ENCODE peak calls at places on chromosome 1, in five cellular contexts. L is MM.1S, W is IMR-90, M is fibroblast of lung, V is GM12878. P is an unnamed sample.

GRCh38 chr1:155931332-155932038 is 2.7 kb downstream of the KHDC4 start:
- DNase-seq in V (no peak), W (no peak), L (peak; percentile 52), M (peak; percentile 55), P (no peak)

GRCh38 chr1:239262538-239262937 is 123.8 kb upstream of the CHRM3 start:
- DNase-seq in W (no peak), L (no peak), V (no peak), M (no peak), P (no peak)

GRCh38 chr1:65792671-65793358 is at the start of gene PDE4B:
- DNase-seq in L (no peak), V (no peak), W (peak; percentile 40), M (peak; percentile 41), P (no peak)

GRCh38 chr1:29736582-29737188 is 500.4 kb downstream of the PTPRU start:
- DNase-seq in W (peak; percentile 60), M (peak; percentile 53), L (peak; percentile 31), V (no peak), P (peak; percentile 46)

GRCh38 chr1:21378705-21379494 is 61.0 kb upstream of the NBPF3 start:
- DNase-seq in L (no peak), W (no peak), M (peak; percentile 14), V (no peak), P (no peak)

GRCh38 chr1:20932437-20932977 is 145.4 kb upstream of the HP1BP3 start:
- DNase-seq in L (no peak), V (peak; percentile 27), M (no peak), W (no peak), P (no peak)

GRCh38 chr1:53069663-53070327 is 7.8 kb downstream of the PODN start:
- DNase-seq in M (no peak), V (no peak), W (no peak), L (no peak), P (no peak)

GRCh38 chr1:197577580-197577979 is 197.7 kb downstream of the DENND1B start:
- DNase-seq in L (no peak), M (peak; percentile 61), V (no peak), W (peak; percentile 70), P (no peak)

GRCh38 chr1:1616045-1616821 is 933 bp downstream of the MIB2 start:
- DNase-seq in W (peak; percentile 37), V (no peak), L (peak; percentile 46), M (peak; percentile 37), P (no peak)

GRCh38 chr1:1618396-1619068 is 3.2 kb downstream of the MIB2 start:
- DNase-seq in M (no peak), L (no peak), W (no peak), V (no peak), P (no peak)

GRCh38 chr1:1617925-1618324 is 2.6 kb downstream of the MIB2 start:
- DNase-seq in L (no peak), W (no peak), M (no peak), V (no peak), P (no peak)

GRCh38 chr1:1616838-1617237 is 1.5 kb downstream of the MIB2 start:
- DNase-seq in V (no peak), L (no peak), M (no peak), W (no peak), P (no peak)

GRCh38 chr1:1617516-1617915 is 2.2 kb downstream of the MIB2 start:
- DNase-seq in V (no peak), W (no peak), M (no peak), L (no peak), P (no peak)
- H4K20me1 ChIP-seq in V (peaks cover 3% of the 10 kb centered on the region), W (peaks cover 45% of the 10 kb centered on the region), M (no peaks in the 10 kb centered on the region), L (no peaks in the 10 kb centered on the region), P (no peaks in the 10 kb centered on the region)

DNA sequence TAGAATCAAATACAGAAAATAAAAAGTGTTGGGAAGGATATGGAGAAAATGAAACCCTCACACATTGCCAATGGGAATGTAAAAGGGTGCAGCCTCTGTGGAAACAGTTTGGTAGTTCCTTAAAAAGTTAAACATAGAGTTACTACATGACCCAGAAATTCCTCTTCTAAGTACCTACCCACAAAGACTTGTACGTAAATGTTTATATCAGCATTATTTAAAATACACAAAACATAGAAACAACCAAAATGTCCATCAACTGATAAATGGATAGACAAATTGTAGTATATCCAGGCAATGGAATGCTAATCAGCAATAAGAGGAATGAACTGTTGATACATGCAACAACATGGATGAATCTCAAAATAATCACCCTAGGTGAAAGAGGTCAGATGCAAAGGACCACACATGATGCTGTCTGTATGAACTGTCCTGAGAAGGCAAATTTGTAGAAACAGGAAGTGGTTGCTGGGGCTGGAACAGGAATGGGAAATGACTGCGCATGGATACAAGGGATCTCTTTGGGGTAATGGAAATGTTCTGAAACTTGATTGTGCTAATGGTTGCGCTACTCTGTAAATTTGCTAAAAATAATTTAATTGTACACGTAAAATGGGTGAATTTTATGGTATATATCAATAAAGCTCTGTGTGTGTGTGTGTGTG is 18.9 kb downstream of the ZMYND12 start:
- DNase-seq in L (no peak), M (no peak), V (no peak), W (no peak), P (no peak)
- H3K27ac ChIP-seq in L (no peak overlapping the region), M (no peak overlapping the region), V (no peak overlapping the region), W (no peak overlapping the region), P (no peak overlapping the region)

GRCh38 chr1:107804746-107805145 is 160.2 kb downstream of the VAV3 start:
- DNase-seq in W (no peak), L (peak; percentile 10), V (no peak), M (no peak), P (no peak)
- H4K20me1 ChIP-seq in W (no peaks in the 10 kb centered on the region), L (no peaks in the 10 kb centered on the region), V (no peaks in the 10 kb centered on the region), M (no peaks in the 10 kb centered on the region), P (no peaks in the 10 kb centered on the region)

GRCh38 chr1:169130683-169131082 is 24.2 kb downstream of the ATP1B1 start:
- DNase-seq in W (no peak), L (no peak), M (no peak), V (no peak), P (no peak)

GRCh38 chr1:169133228-169133576 is 26.7 kb downstream of the ATP1B1 start:
- DNase-seq in M (no peak), L (no peak), W (no peak), V (no peak), P (no peak)

GRCh38 chr1:169129109-169129789 is 22.8 kb downstream of the ATP1B1 start:
- DNase-seq in W (no peak), L (no peak), V (no peak), M (peak; percentile 56), P (no peak)

GRCh38 chr1:169133801-169134558 is 27.5 kb downstream of the ATP1B1 start:
- DNase-seq in W (no peak), V (no peak), L (no peak), M (no peak), P (peak; percentile 10)

DNA sequence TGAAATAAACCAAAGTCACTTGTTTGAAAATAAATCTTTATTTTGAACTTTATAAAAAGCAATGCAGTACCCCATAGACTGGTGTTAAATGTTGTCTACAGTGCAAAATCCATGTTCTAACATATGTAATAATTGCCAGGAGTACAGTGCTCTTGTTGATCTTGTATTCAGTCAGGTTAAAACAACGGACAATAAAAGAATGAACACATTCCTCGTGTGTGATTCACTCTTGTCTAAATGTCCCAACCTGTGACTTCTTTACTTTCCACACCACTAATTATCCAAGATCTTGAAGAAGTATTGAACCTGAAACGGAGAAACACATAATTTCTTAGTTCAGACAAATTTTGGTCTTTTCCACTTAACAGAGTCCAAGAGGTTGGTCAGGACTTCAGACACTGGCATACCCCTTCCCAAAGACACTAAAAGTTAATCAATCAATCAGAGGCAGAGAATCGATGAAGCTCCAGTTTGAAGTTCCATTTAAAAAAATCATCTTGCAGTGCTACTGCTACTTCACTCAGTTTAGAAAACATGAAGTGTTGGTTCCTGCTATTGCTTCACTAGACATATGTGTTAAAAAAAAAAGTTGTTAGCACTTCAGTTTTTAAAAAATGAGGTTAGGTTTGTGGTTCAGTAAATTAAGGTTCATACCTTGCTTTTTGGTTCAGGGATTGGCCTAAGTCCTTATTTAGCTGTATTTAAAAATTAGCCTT is 26.2 kb downstream of the ATP1B1 start:
- DNase-seq in V (no peak), M (peak; percentile 45), L (no peak), W (no peak), P (no peak)
- H3K27ac ChIP-seq in V (no peak overlapping the region), M (no peak overlapping the region), L (no peak overlapping the region), W (no peak overlapping the region), P (no peak overlapping the region)

GRCh38 chr1:56524263-56524662 is 55.1 kb downstream of the PLPP3 start:
- DNase-seq in L (no peak), M (no peak), W (no peak), V (no peak), P (no peak)
- H4K20me1 ChIP-seq in L (no peaks in the 10 kb centered on the region), M (no peaks in the 10 kb centered on the region), W (peaks cover 60% of the 10 kb centered on the region), V (no peaks in the 10 kb centered on the region), P (no peaks in the 10 kb centered on the region)

DNA sequence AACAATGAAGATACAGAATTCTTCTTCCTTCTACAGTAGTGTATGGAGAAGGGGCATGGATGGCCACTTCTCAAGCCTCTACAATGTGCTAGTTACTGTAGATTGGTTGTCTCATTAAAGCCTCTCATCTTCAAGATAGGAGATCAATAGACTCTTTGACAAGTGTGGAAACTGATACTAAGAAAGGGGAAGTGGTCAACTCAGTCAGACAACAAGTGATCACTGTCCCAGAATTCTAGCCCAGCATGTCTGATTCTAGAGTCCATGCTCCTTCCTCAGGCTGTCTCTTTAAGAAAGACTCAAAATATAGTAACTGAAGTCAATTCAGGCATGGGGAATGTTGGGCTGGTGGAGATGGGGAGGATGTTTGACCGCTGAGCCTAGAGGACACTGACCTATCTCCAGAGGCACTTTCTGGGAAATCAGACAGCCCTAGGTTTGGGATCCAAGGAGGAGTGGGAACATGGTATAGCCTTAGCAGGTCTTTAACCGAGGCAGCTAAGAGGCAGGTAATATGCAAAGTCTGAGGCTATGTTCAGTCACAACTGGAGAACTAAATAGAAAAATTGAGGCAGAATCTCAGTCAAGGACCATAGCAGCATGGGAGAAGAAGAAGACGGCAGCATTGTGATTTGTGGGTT is 39.3 kb upstream of the EYA3 start:
- DNase-seq in V (peak; percentile 84), M (no peak), W (no peak), L (no peak), P (peak; percentile 53)
- H3K27ac ChIP-seq in V (no peak overlapping the region), M (no peak overlapping the region), W (no peak overlapping the region), L (no peak overlapping the region), P (peak overlapping the region; percentile 34)

DNA sequence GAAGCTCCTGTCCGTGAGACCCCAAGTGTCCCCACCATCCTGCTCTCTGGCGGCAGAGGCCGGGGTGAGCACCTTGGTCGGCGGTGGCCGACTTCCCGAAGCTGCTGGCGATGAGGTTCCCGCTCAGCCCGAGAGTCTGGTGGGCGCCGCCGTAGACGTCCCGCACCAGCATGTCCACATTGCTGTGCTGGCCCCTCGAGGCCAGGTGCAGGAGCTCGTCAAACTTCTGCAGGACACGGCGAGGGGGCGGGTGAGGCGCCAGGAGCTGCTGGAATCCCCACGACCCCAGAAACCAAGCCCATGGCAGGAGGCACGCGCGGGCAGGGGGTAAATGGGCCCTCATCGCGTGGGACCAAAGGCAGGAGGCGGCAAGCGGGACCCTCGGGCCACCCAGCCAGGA is 6.7 kb downstream of the PANK4 start:
- DNase-seq in M (no peak), W (no peak), V (no peak), L (no peak), P (no peak)
- H4K20me1 ChIP-seq in M (no peaks in the 10 kb centered on the region), W (peaks cover 36% of the 10 kb centered on the region), V (peaks cover 3% of the 10 kb centered on the region), L (peaks cover 23% of the 10 kb centered on the region), P (peaks cover 3% of the 10 kb centered on the region)

GRCh38 chr1:77253211-77253610 is 28.6 kb upstream of the AK5 start:
- DNase-seq in V (no peak), W (no peak), M (no peak), L (no peak), P (no peak)
- H3K27ac ChIP-seq in V (no peak overlapping the region), W (no peak overlapping the region), M (no peak overlapping the region), L (no peak overlapping the region), P (no peak overlapping the region)